ENCODE peak calls at places on chromosomes 12 and 14, in six cellular contexts. W is CD8-positive, alpha-beta T cell; U is cardiac fibroblast; M is mammary epithelial cell; P is gastrocnemius medialis; O is psoas muscle. A is an unnamed sample.

GRCh38 chr14:91947196-91948184 is at the start of gene FBLN5:
- DNase-seq in W (peak), U (peak), M (peak), P (peak), O (peak), A (peak)

GRCh38 chr12:25835385-25835784 is 123.1 kb upstream of the RASSF8 start:
- DNase-seq in W (no peak), U (no peak), M (no peak), P (no peak), O (no peak), A (no peak)

GRCh38 chr14:87334997-87335675 is 657.8 kb downstream of the GALC start:
- DNase-seq in W (no peak), U (no peak), M (peak), P (no peak), O (no peak), A (no peak)

GRCh38 chr14:37034410-37035285 is 137.8 kb downstream of the SLC25A21 start:
- DNase-seq in W (no peak), U (no peak), M (peak), P (no peak), O (no peak), A (peak)

GRCh38 chr12:50160643-50161042 is 6.5 kb downstream of the CERS5 start:
- DNase-seq in W (no peak), U (no peak), M (no peak), P (no peak), O (no peak), A (no peak)

GRCh38 chr12:53791735-53792326 is 40.1 kb upstream of the CISTR start:
- DNase-seq in W (peak), U (no peak), M (peak), P (no peak), O (no peak), A (no peak)

GRCh38 chr14:36315159-36315853 is 5.1 kb downstream of the MBIP start:
- DNase-seq in W (no peak), U (no peak), M (peak), P (no peak), O (no peak), A (no peak)

GRCh38 chr14:27242874-27243273 is 645.0 kb upstream of the NOVA1 start:
- DNase-seq in W (no peak), U (no peak), M (no peak), P (peak), O (no peak), A (no peak)

GRCh38 chr14:57323703-57324102 is 54.9 kb downstream of the AP5M1 start:
- DNase-seq in W (no peak), U (no peak), M (no peak), P (no peak), O (no peak), A (no peak)

GRCh38 chr14:36952702-36953101 is 219.7 kb downstream of the SLC25A21 start:
- DNase-seq in W (no peak), U (no peak), M (peak), P (no peak), O (no peak), A (peak)

GRCh38 chr12:100656806-100657205 is 83.3 kb downstream of the GAS2L3 start:
- DNase-seq in W (no peak), U (no peak), M (no peak), P (no peak), O (no peak), A (no peak)

GRCh38 chr14:24196071-24197061 is 1.1 kb upstream of the TM9SF1 start:
- DNase-seq in W (no peak), U (peak), M (peak), P (no peak), O (no peak), A (peak)

GRCh38 chr14:101561145-101561896 is at the start of gene DIO3:
- DNase-seq in W (no peak), U (peak), M (no peak), P (no peak), O (peak), A (no peak)

GRCh38 chr14:98494582-98494981 is 777.4 kb downstream of the BCL11B start:
- DNase-seq in W (no peak), U (no peak), M (peak), P (no peak), O (no peak), A (no peak)

GRCh38 chr12:9041321-9041720 is 52.0 kb downstream of the KLRG1 start:
- DNase-seq in W (no peak), U (peak), M (peak), P (peak), O (no peak), A (peak)

GRCh38 chr12:3179731-3180130 is 102.6 kb downstream of the TSPAN9 start:
- DNase-seq in W (no peak), U (no peak), M (no peak), P (no peak), O (no peak), A (no peak)

GRCh38 chr12:12116677-12117076 is 45.9 kb downstream of the BCL2L14 start:
- DNase-seq in W (no peak), U (no peak), M (no peak), P (no peak), O (no peak), A (no peak)

GRCh38 chr14:98701377-98701776 is 570.6 kb downstream of the BCL11B start:
- DNase-seq in W (no peak), U (no peak), M (no peak), P (no peak), O (no peak), A (no peak)

GRCh38 chr14:69487771-69488170 is 3.2 kb downstream of the PLEKHD1 start:
- DNase-seq in W (no peak), U (no peak), M (no peak), P (no peak), O (no peak), A (no peak)

GRCh38 chr12:118404876-118405521 is 28.6 kb downstream of the SUDS3 start:
- DNase-seq in W (peak), U (peak), M (peak), P (no peak), O (peak), A (peak)

GRCh38 chr14:22433059-22433458 is 156.0 kb downstream of the DAD1 start:
- DNase-seq in W (no peak), U (no peak), M (no peak), P (no peak), O (no peak), A (no peak)
- H3K4me3 ChIP-seq in W (no peak), U (no peak), M (no peak), P (no peak), O (no peak), A (no peak)

DNA sequence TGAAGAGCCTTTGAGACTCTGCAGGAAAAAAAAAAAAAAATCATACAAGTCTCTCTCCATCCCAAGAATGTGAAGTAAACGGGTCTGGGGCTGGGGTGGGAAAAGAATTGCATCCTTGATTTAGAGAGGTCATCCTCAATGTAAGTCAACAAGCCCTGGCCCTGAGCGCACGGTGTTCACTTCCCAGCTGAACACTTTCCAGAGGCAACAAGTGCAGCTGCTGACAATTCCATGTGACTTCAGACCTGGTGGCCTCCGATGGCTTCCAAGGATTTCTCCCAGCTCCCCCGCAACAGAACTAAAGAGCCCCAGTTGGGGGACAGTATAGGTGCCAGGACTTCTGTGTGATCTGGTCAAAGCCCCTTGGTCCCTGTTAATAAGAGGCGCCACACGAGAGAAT is 2.4 kb downstream of the RILPL1 start:
- DNase-seq in W (no peak), U (no peak), M (no peak), P (peak), O (peak), A (no peak)
- TF ChIP-seq CTCF in W (no peak), U (no peak), M (no peak), P (no peak), O (no peak), A (no peak)

GRCh38 chr12:6942331-6942665 is 1.3 kb upstream of the RNU7-1 start:
- DNase-seq in W (no peak), U (no peak), M (no peak), P (peak), O (peak), A (no peak)

GRCh38 chr12:6943719-6944380 is at the start of the genes C12orf57 and RNU7-1:
- DNase-seq in W (peak), U (peak), M (peak), P (peak), O (peak), A (peak)

GRCh38 chr12:6944381-6945186 is 762 bp downstream of the C12orf57 start:
- DNase-seq in W (peak), U (peak), M (no peak), P (peak), O (peak), A (peak)

GRCh38 chr12:6941786-6942185 is 1.8 kb upstream of the RNU7-1 start:
- DNase-seq in W (no peak), U (no peak), M (no peak), P (no peak), O (no peak), A (no peak)

DNA sequence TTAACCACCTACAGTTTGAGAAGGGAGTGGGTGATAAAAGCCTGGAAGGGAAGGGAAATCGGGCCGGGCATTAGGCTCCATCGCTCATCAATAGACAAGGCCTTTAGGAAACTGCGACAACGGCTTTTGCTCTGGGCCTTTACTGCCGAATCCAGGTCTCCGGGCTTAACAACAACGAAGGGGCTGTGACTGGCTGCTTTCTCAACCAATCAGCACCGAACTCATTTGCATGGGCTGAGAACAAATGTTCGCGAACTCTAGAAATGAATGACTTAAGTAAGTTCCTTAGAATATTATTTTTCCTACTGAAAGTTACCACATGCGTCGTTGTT is 263 bp upstream of the RNU7-1 start:
- DNase-seq in W (peak), U (peak), M (peak), P (peak), O (peak), A (peak)
- H3K4me3 ChIP-seq in W (peak), U (no peak), M (no peak), P (peak), O (peak), A (peak)

DNA sequence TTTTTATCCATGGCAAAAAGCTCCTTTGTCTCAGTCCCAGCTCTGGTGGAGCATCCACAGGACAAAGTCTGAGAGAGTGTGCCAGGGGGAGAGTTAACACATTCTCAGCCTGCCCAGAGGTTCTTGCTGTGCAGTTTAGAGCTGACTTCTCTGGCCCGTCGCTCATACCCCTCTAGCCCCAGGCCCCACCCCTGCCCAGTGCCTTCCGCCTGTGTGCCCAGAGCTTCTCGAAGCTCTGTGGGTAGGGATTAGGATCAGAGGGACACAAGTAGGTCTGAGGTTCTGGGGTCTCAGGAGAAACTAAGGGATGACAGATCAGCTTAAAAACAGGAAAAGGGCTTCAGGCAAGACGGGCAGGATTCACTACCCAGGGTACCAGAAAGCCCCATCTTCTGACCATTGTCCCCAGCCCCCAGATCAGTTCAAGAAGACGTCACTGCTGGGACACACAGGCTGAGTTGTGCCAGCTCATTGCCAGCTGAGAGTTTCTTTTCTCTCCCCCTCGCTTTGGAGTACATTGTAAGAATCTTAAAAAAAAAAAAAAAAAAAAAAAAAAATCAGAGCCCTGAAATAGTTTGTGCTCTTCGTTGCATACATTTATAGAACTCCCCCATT is 127.0 kb downstream of the GCH1 start:
- DNase-seq in W (no peak), U (no peak), M (no peak), P (no peak), O (no peak), A (no peak)
- TF ChIP-seq CTCF in W (no peak), U (no peak), M (no peak), P (no peak), O (no peak), A (no peak)

A was measured in fibroblast of pulmonary artery.